ENCODE peak calls at places on chromosome 13, in four cellular contexts. J is neural crest cell, X is foreskin fibroblast, U is PC-9. Z is an unnamed sample.

GRCh38 chr13:72151241-72151640 is 284.2 kb upstream of the DACH1 start:
- DNase-seq in J (no peak), X (no peak), U (no peak), Z (no peak)

GRCh38 chr13:67148219-67148583 is 81.9 kb downstream of the PCDH9 start:
- DNase-seq in J (no peak), X (peak; percentile 34), U (no peak), Z (no peak)

GRCh38 chr13:24027494-24027893 is 130.2 kb upstream of the C1QTNF9B start:
- DNase-seq in J (no peak), X (no peak), U (no peak), Z (no peak)

GRCh38 chr13:31761951-31762350 is 22.6 kb downstream of the RXFP2 start:
- DNase-seq in J (no peak), X (peak; percentile 59), U (no peak), Z (no peak)

GRCh38 chr13:99258210-99258860 is at the start of gene GPR18:
- DNase-seq in J (no peak), X (no peak), U (no peak), Z (no peak)

GRCh38 chr13:37448072-37448471 is 150.5 kb downstream of the POSTN start:
- DNase-seq in J (no peak), X (no peak), U (no peak), Z (no peak)

GRCh38 chr13:28560612-28561011 is 65.7 kb upstream of the FLT1 start:
- DNase-seq in J (no peak), X (no peak), U (no peak), Z (no peak)

GRCh38 chr13:52644108-52644507 is 1.9 kb downstream of the HNRNPA1L2 start:
- DNase-seq in J (no peak), X (peak; percentile 41), U (no peak), Z (no peak)

GRCh38 chr13:107185889-107186288 is 618.0 kb upstream of the ARGLU1 start:
- DNase-seq in J (no peak), X (no peak), U (no peak), Z (no peak)

GRCh38 chr13:19960673-19961015 is 2.1 kb downstream of the ZMYM2 start:
- DNase-seq in J (no peak), X (no peak), U (no peak), Z (no peak)

GRCh38 chr13:19959831-19960672 is 1.5 kb downstream of the ZMYM2 start:
- DNase-seq in J (peak; percentile 67), X (peak; percentile 89), U (peak; percentile 84), Z (peak; percentile 76)

GRCh38 chr13:19957320-19958118 is 1.0 kb upstream of the ZMYM2 start:
- DNase-seq in J (peak; percentile 66), X (peak; percentile 59), U (peak; percentile 49), Z (peak; percentile 59)

GRCh38 chr13:19959141-19959830 is 759 bp downstream of the ZMYM2 start:
- DNase-seq in J (peak; percentile 45), X (peak; percentile 35), U (peak; percentile 42), Z (peak; percentile 50)

DNA sequence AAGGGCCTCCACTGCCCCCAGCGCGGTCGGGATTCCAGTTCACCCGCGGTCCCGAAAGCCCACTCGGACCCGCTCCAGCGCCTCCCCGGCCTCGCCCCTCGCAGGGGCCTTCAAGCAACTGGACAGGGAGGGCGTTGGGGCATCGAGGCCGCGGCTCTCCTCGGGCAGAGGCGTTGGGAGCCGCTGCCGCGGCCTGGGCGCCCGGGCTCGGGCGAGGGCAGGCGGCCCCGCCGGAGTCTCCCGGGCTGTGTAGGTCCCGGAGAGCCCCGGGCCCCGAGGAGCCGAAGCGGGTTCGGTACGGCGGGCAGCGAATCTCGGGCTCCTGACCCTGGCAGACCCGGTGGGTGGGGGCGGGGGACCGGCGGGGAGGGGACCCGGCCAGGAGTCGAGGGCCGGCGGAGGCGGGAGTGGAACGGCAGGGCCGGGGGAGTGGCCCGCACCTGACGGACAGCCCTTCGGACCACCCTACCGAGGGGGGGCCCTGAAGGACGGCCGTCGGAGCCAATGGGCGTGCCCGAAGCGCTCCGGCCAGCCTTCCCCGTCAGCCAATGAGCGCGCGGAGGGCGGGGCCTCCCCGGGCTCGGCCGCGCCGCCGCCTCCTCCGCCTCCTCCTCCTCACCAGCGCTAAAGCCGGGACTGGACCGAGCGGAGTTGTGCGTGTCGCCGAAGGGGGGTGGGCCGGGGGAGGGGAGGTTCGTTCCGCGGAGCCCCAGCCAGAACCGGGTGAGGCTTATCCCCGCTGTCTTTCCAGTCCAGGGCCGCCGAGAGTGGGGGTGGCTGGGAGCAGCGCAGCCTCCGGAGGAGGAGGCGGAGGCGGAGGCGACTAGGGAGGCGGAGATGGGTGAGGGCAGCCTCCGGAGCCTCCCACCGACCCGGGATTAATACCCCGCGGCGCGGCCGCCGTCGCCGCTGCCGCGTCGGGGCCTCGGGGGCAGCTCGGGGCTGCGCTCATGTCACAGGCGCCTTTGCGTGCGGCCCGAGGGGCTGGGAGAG is at the start of gene ZMYM2:
- DNase-seq in J (peak; percentile 98), X (peak; percentile 98), U (peak; percentile 80), Z (peak; percentile 97)
- TF ChIP-seq CTCF in J (no peak), X (no peak), U (no peak), Z (no peak)

GRCh38 chr13:113564331-113565023 is 20.1 kb upstream of the TFDP1 start:
- DNase-seq in J (no peak), X (no peak), U (no peak), Z (no peak)
- TF ChIP-seq CTCF in J (no peak), X (no peak), U (no peak), Z (no peak)

DNA sequence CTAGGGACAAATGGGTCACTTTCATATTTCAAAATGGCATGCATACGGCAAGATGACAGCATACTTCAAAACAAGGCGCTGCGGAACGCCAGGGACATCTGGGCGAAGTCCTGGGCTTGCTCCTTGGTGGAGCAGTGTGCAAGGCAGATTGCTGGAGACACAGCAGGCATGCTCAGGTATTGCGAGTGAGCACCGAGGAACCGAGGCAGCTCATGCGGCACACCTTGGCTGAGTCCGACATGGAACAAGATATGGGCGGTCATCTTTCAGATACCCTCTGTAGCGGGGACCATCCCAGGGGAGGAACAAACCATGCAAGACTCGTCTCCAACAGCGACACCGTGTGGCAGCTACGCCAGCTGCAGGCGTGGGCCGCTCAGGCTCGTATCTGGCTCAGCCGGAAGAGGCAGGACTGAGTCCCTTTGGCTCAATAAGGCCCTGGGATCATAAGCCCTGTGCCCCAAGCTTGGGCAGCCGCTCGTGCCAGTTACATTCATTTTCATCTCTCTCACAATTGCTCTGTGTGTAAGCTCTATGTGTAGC is 112.4 kb downstream of the NUFIP1 start:
- DNase-seq in J (peak; percentile 6), X (no peak), U (no peak), Z (no peak)
- TF ChIP-seq CTCF in J (peak; percentile 59), X (peak; percentile 5), U (peak; percentile 29), Z (no peak)

DNA sequence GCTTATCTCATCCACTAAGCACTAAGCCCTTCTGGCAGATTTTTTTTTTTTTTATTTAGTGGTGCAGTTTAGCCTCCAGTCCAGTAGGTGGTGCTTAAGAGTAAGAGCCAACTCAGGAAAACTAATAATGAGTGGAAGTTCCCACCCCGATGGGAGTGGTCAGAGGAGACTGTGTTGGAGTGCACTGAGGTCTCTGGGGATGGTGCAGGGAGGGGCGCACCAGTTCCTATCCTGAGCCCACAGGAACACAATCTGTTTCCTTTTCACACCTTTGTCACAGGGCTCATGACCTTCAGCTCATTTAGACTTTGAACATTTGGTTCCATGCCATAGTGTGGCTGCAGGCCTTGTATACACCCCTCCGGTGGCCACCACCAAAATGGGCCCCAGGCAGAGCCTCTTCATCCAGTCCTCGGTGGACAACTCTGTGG is 367.4 kb downstream of the SPRY2 start:
- DNase-seq in J (no peak), X (no peak), U (no peak), Z (no peak)
- TF ChIP-seq CTCF in J (peak; percentile 62), X (peak; percentile 34), U (peak; percentile 80), Z (no peak)

DNA sequence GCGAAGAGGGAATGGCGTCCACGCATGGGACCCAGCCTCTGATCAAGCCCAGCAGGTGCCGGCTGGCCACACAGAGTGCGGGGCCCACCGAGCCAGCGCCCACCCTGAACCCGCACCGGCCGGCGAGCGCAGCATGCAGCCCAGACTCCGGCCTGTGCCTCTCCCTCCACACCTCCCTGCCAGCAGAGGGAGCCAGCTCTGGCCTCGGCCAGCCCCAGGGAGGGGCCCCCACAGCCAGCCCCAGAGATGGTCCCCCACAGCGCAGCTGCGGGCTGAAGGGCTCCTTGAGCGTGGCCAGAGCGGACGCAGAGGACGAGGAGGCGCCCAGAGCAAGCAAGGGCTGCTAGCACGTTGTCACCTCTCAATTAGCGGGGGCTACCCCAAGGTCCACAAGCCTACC is 904.5 kb downstream of the SLITRK6 start:
- DNase-seq in J (no peak), X (no peak), U (no peak), Z (no peak)
- TF ChIP-seq CTCF in J (no peak), X (no peak), U (no peak), Z (no peak)

GRCh38 chr13:42815686-42816085 is 34.3 kb downstream of the FAM216B start:
- DNase-seq in J (no peak), X (no peak), U (no peak), Z (no peak)

GRCh38 chr13:42819712-42820111 is 38.3 kb downstream of the FAM216B start:
- DNase-seq in J (no peak), X (no peak), U (no peak), Z (no peak)

GRCh38 chr13:42814868-42815267 is 33.5 kb downstream of the FAM216B start:
- DNase-seq in J (no peak), X (peak; percentile 81), U (peak; percentile 71), Z (no peak)

GRCh38 chr13:42820450-42820849 is 39.1 kb downstream of the FAM216B start:
- DNase-seq in J (no peak), X (no peak), U (no peak), Z (no peak)

GRCh38 chr13:42816538-42816937 is 35.2 kb downstream of the FAM216B start:
- DNase-seq in J (no peak), X (no peak), U (no peak), Z (no peak)
- TF ChIP-seq CTCF in J (peak; percentile 42), X (peak; percentile 7), U (no peak), Z (no peak)